ENCODE peak calls at places on chromosomes 12 and 14, in six cellular contexts. D is right atrium auricular region, S is GM23248, Z is tibial nerve, X is hepatocyte, K is cardiac muscle cell. L is an unnamed sample. For H3K27me3 and H3K4me1, the result is how much of the 10 kb centered on the place peaks cover.

GRCh38 chr12:47868552-47869031 is 36.2 kb downstream of the VDR start:
- DNase-seq in D (no peak), S (no peak), Z (no peak), X (no peak), K (no peak), L (no peak)

GRCh38 chr14:101196051-101196450 is 292.5 kb upstream of the RTL1 start:
- DNase-seq in D (peak), S (no peak), Z (no peak), X (no peak), K (no peak), L (no peak)

GRCh38 chr14:79204591-79204990 is 1006.7 kb downstream of the DIO2 start:
- DNase-seq in D (no peak), S (no peak), Z (no peak), X (no peak), K (no peak), L (no peak)

GRCh38 chr12:57770734-57771133 is 1.2 kb downstream of the METTL1 start:
- DNase-seq in D (no peak), S (no peak), Z (no peak), X (no peak), K (no peak), L (no peak)

GRCh38 chr12:82931349-82932116 is 244.8 kb downstream of the TMTC2 start:
- DNase-seq in D (no peak), S (no peak), Z (no peak), X (peak), K (no peak), L (no peak)

GRCh38 chr12:84463756-84464495 is 448.7 kb downstream of the SLC6A15 start:
- DNase-seq in D (no peak), S (peak), Z (no peak), X (peak), K (no peak), L (no peak)

GRCh38 chr14:79514700-79515099 is 696.6 kb downstream of the DIO2 start:
- DNase-seq in D (no peak), S (peak), Z (no peak), X (peak), K (peak), L (no peak)

GRCh38 chr14:28765907-28766504 is 581 bp upstream of the FOXG1 start:
- DNase-seq in D (no peak), S (peak), Z (no peak), X (peak), K (peak), L (no peak)

GRCh38 chr12:66693901-66694513 is 15.1 kb upstream of the GRIP1 start:
- DNase-seq in D (no peak), S (peak), Z (peak), X (peak), K (peak), L (no peak)

GRCh38 chr14:93007225-93007997 is 84.5 kb downstream of the CHGA start:
- DNase-seq in D (peak), S (peak), Z (no peak), X (no peak), K (peak), L (peak)

GRCh38 chr12:115599251-115599811 is 678.2 kb downstream of the MED13L start:
- DNase-seq in D (no peak), S (peak), Z (no peak), X (no peak), K (peak), L (peak)

GRCh38 chr12:67237231-67237630 is 31.9 kb upstream of the CAND1 start:
- DNase-seq in D (no peak), S (no peak), Z (no peak), X (no peak), K (no peak), L (no peak)

GRCh38 chr12:5012337-5012736 is 31.3 kb upstream of the KCNA5 start:
- DNase-seq in D (no peak), S (no peak), Z (no peak), X (no peak), K (no peak), L (no peak)

GRCh38 chr14:22509751-22510300 is 79.2 kb downstream of the DAD1 start:
- DNase-seq in D (no peak), S (no peak), Z (no peak), X (no peak), K (no peak), L (no peak)

GRCh38 chr12:90338365-90338764 is 616.6 kb downstream of the CCER1 start:
- DNase-seq in D (no peak), S (no peak), Z (no peak), X (no peak), K (no peak), L (no peak)

GRCh38 chr14:94043111-94043755 is 17.1 kb downstream of the OTUB2 start:
- DNase-seq in D (no peak), S (peak), Z (no peak), X (no peak), K (peak), L (peak)

GRCh38 chr12:122928891-122929538 is 33.1 kb upstream of the VPS37B start:
- DNase-seq in D (no peak), S (no peak), Z (no peak), X (no peak), K (no peak), L (no peak)

GRCh38 chr12:104737682-104738370 is 220.3 kb downstream of the SLC41A2 start:
- DNase-seq in D (no peak), S (no peak), Z (no peak), X (no peak), K (no peak), L (no peak)

GRCh38 chr12:212799-213526 is 994 bp downstream of the SLC6A12 start:
- DNase-seq in D (no peak), S (no peak), Z (peak), X (peak), K (peak), L (peak)

GRCh38 chr12:111429760-111430417 is 24.2 kb downstream of the SH2B3 start:
- DNase-seq in D (no peak), S (no peak), Z (no peak), X (no peak), K (no peak), L (no peak)

GRCh38 chr12:53985900-53986685 is 1.1 kb downstream of the HOXC10 start:
- DNase-seq in D (no peak), S (peak), Z (no peak), X (no peak), K (no peak), L (no peak)

GRCh38 chr12:104410326-104410725 is 46.4 kb upstream of the CHST11 start:
- DNase-seq in D (no peak), S (no peak), Z (no peak), X (no peak), K (no peak), L (no peak)

GRCh38 chr12:89384050-89384749 is 31.9 kb upstream of the DUSP6 start:
- DNase-seq in D (no peak), S (peak), Z (peak), X (peak), K (peak), L (peak)

GRCh38 chr14:80136358-80136757 is 74.9 kb downstream of the DIO2 start:
- DNase-seq in D (no peak), S (no peak), Z (no peak), X (peak), K (no peak), L (no peak)

GRCh38 chr14:54642950-54643695 is 76.2 kb downstream of the SAMD4A start:
- DNase-seq in D (no peak), S (peak), Z (no peak), X (no peak), K (peak), L (no peak)

GRCh38 chr14:81311128-81311527 is 89.0 kb downstream of the STON2 start:
- DNase-seq in D (no peak), S (no peak), Z (no peak), X (no peak), K (no peak), L (no peak)

GRCh38 chr14:38209572-38210159 is 2.0 kb downstream of the SSTR1 start:
- DNase-seq in D (no peak), S (peak), Z (no peak), X (no peak), K (peak), L (no peak)

GRCh38 chr12:84911331-84912190 is 1.0 kb downstream of the SLC6A15 start:
- DNase-seq in D (no peak), S (peak), Z (peak), X (peak), K (peak), L (no peak)

GRCh38 chr12:89393551-89394121 is 41.3 kb upstream of the DUSP6 start:
- DNase-seq in D (no peak), S (no peak), Z (no peak), X (no peak), K (peak), L (no peak)

GRCh38 chr12:68612675-68613074 is 2.0 kb downstream of the RAP1B start:
- DNase-seq in D (no peak), S (no peak), Z (no peak), X (peak), K (no peak), L (no peak)

GRCh38 chr12:32944195-32944594 is 47.6 kb upstream of the PKP2 start:
- DNase-seq in D (no peak), S (no peak), Z (no peak), X (no peak), K (no peak), L (no peak)

GRCh38 chr14:68851078-68851477 is 58.2 kb upstream of the ZFP36L1 start:
- DNase-seq in D (no peak), S (no peak), Z (no peak), X (no peak), K (no peak), L (no peak)

DNA sequence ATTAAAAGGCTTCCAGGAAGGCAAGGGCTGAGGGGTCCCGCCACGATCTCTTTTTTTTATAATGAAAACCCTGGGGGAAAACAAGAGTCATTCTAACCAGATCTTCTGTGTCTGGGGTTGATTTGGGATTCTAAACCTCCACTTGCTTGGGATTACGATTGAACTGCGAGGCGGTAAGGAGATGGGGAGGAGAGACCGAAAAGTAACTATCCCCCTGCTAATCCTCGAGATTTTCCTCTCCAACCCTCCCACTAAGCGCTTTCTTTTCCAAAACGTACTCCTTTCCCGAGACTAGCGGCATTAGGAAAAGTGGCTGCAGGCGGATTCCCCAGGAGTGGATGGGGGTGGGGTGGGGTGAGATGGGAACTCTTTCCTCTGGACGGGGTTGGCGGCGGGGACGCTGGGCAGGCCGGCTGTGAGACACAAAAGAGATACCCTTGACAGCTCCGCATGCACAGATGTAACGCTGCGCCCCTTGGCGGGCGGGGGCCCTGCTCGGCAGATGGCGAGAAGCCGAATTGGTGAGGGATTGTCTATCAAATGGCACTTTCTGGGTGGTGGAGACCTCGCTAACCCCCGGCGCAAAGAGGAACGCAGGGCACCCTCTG is 830 bp upstream of the SRRM4 start:
- DNase-seq in D (no peak), S (no peak), Z (no peak), X (no peak), K (no peak), L (peak)
- H3K27me3 ChIP-seq in D (under half), S (under half), Z (under half), X (half or more), K (half or more), L (under half)

GRCh38 chr14:51880810-51881580 is 20.6 kb downstream of the GNG2 start:
- DNase-seq in D (no peak), S (peak), Z (no peak), X (no peak), K (peak), L (no peak)
- H3K4me1 ChIP-seq in D (under half), S (under half), Z (under half), X (under half), K (under half), L (under half)

GRCh38 chr12:94235894-94236293 is 87.5 kb downstream of the PLXNC1 start:
- DNase-seq in D (no peak), S (no peak), Z (no peak), X (no peak), K (no peak), L (no peak)

GRCh38 chr12:94228488-94228907 is 80.1 kb downstream of the PLXNC1 start:
- DNase-seq in D (no peak), S (no peak), Z (no peak), X (no peak), K (no peak), L (no peak)

GRCh38 chr12:94229902-94230301 is 81.5 kb downstream of the PLXNC1 start:
- DNase-seq in D (no peak), S (no peak), Z (no peak), X (no peak), K (no peak), L (no peak)

GRCh38 chr12:94230357-94230905 is 82.1 kb downstream of the PLXNC1 start:
- DNase-seq in D (no peak), S (no peak), Z (no peak), X (no peak), K (peak), L (no peak)

GRCh38 chr12:94231718-94232117 is 83.3 kb downstream of the PLXNC1 start:
- DNase-seq in D (no peak), S (no peak), Z (no peak), X (no peak), K (no peak), L (no peak)
- H3K27me3 ChIP-seq in D (under half), S (under half), Z (under half), X (under half), K (under half), L (under half)

GRCh38 chr14:99573436-99574098 is 30.4 kb downstream of the CCDC85C start:
- DNase-seq in D (no peak), S (no peak), Z (no peak), X (no peak), K (no peak), L (no peak)
- H3K4me1 ChIP-seq in D (half or more), S (under half), Z (under half), X (half or more), K (half or more), L (under half)

GRCh38 chr12:113473400-113473799 is 1.7 kb upstream of the LHX5 start:
- DNase-seq in D (no peak), S (no peak), Z (no peak), X (no peak), K (no peak), L (no peak)
- H3K27me3 ChIP-seq in D (under half), S (half or more), Z (under half), X (half or more), K (half or more), L (under half)